ENCODE peak calls at places on chromosome 12, in six cellular contexts. One of them, this sample, is unnamed.

GRCh38 chr12:20557076-20557475 is 138.1 kb upstream of the SLCO1C1 start:
- DNase-seq in GM23338: no peak
- DNase-seq in nephron progenitor cell: no peak
- DNase-seq in omental fat pad: no peak
- DNase-seq in GM13977: no peak
- DNase-seq in dorsolateral prefrontal cortex: no peak
- DNase-seq in this sample: no peak

GRCh38 chr12:51662728-51663154 is 71.7 kb downstream of the SCN8A start:
- DNase-seq in GM23338: no peak
- DNase-seq in nephron progenitor cell: no peak
- DNase-seq in omental fat pad: no peak
- DNase-seq in GM13977: no peak
- DNase-seq in dorsolateral prefrontal cortex: no peak
- DNase-seq in this sample: no peak

GRCh38 chr12:129532082-129532481 is 371.7 kb downstream of the TMEM132D start:
- DNase-seq in GM23338: no peak
- DNase-seq in nephron progenitor cell: no peak
- DNase-seq in omental fat pad: no peak
- DNase-seq in GM13977: no peak
- DNase-seq in dorsolateral prefrontal cortex: no peak
- DNase-seq in this sample: no peak

GRCh38 chr12:13173537-13173936 is 23.0 kb upstream of the EMP1 start:
- DNase-seq in GM23338: no peak
- DNase-seq in nephron progenitor cell: no peak
- DNase-seq in omental fat pad: no peak
- DNase-seq in GM13977: peak
- DNase-seq in dorsolateral prefrontal cortex: no peak
- DNase-seq in this sample: peak

GRCh38 chr12:56629459-56630179 is 507 bp downstream of the BAZ2A start:
- DNase-seq in GM23338: peak
- DNase-seq in nephron progenitor cell: peak
- DNase-seq in omental fat pad: no peak
- DNase-seq in GM13977: peak
- DNase-seq in dorsolateral prefrontal cortex: no peak
- DNase-seq in this sample: peak

GRCh38 chr12:85866929-85867776 is 6.9 kb upstream of the NTS start:
- DNase-seq in GM23338: peak
- DNase-seq in nephron progenitor cell: no peak
- DNase-seq in omental fat pad: no peak
- DNase-seq in GM13977: peak
- DNase-seq in dorsolateral prefrontal cortex: no peak
- DNase-seq in this sample: peak

GRCh38 chr12:103848132-103848531 is 7.1 kb upstream of the NT5DC3 start:
- DNase-seq in GM23338: no peak
- DNase-seq in nephron progenitor cell: no peak
- DNase-seq in omental fat pad: no peak
- DNase-seq in GM13977: no peak
- DNase-seq in dorsolateral prefrontal cortex: no peak
- DNase-seq in this sample: no peak

GRCh38 chr12:50764116-50764860 is 387 bp downstream of the ATF1 start:
- DNase-seq in GM23338: peak
- DNase-seq in nephron progenitor cell: peak
- DNase-seq in omental fat pad: peak
- DNase-seq in GM13977: peak
- DNase-seq in dorsolateral prefrontal cortex: no peak
- DNase-seq in this sample: no peak

GRCh38 chr12:570949-571794 is 92.1 kb downstream of the NINJ2 start:
- DNase-seq in GM23338: peak
- DNase-seq in nephron progenitor cell: peak
- DNase-seq in omental fat pad: no peak
- DNase-seq in GM13977: no peak
- DNase-seq in dorsolateral prefrontal cortex: no peak
- DNase-seq in this sample: no peak

GRCh38 chr12:127548123-127548553 is 718.8 kb upstream of the TMEM132C start:
- DNase-seq in GM23338: peak
- DNase-seq in nephron progenitor cell: no peak
- DNase-seq in omental fat pad: no peak
- DNase-seq in GM13977: no peak
- DNase-seq in dorsolateral prefrontal cortex: no peak
- DNase-seq in this sample: no peak

GRCh38 chr12:27635349-27635972 is 60.8 kb upstream of the REP15 start:
- DNase-seq in GM23338: peak
- DNase-seq in nephron progenitor cell: no peak
- DNase-seq in omental fat pad: no peak
- DNase-seq in GM13977: peak
- DNase-seq in dorsolateral prefrontal cortex: no peak
- DNase-seq in this sample: peak

GRCh38 chr12:70367268-70368141 is 1.4 kb downstream of the KCNMB4 start:
- DNase-seq in GM23338: peak
- DNase-seq in nephron progenitor cell: no peak
- DNase-seq in omental fat pad: no peak
- DNase-seq in GM13977: no peak
- DNase-seq in dorsolateral prefrontal cortex: no peak
- DNase-seq in this sample: no peak

GRCh38 chr12:122963928-122964240 is 2.4 kb downstream of the ABCB9 start:
- DNase-seq in GM23338: no peak
- DNase-seq in nephron progenitor cell: no peak
- DNase-seq in omental fat pad: no peak
- DNase-seq in GM13977: no peak
- DNase-seq in dorsolateral prefrontal cortex: peak
- DNase-seq in this sample: no peak

GRCh38 chr12:5902736-5903135 is 42.3 kb downstream of the ANO2 start:
- DNase-seq in GM23338: no peak
- DNase-seq in nephron progenitor cell: no peak
- DNase-seq in omental fat pad: no peak
- DNase-seq in GM13977: no peak
- DNase-seq in dorsolateral prefrontal cortex: no peak
- DNase-seq in this sample: no peak

GRCh38 chr12:59087077-59087673 is 166.9 kb upstream of the LRIG3 start:
- DNase-seq in GM23338: no peak
- DNase-seq in nephron progenitor cell: no peak
- DNase-seq in omental fat pad: no peak
- DNase-seq in GM13977: no peak
- DNase-seq in dorsolateral prefrontal cortex: no peak
- DNase-seq in this sample: no peak

GRCh38 chr12:93348568-93349435 is 28.9 kb upstream of the NUDT4 start:
- DNase-seq in GM23338: no peak
- DNase-seq in nephron progenitor cell: no peak
- DNase-seq in omental fat pad: no peak
- DNase-seq in GM13977: no peak
- DNase-seq in dorsolateral prefrontal cortex: no peak
- DNase-seq in this sample: no peak

GRCh38 chr12:19575307-19576243 is 136.3 kb downstream of the AEBP2 start:
- DNase-seq in GM23338: no peak
- DNase-seq in nephron progenitor cell: no peak
- DNase-seq in omental fat pad: no peak
- DNase-seq in GM13977: no peak
- DNase-seq in dorsolateral prefrontal cortex: no peak
- DNase-seq in this sample: no peak

GRCh38 chr12:709631-710030 is 42.7 kb upstream of the WNK1 start:
- DNase-seq in GM23338: no peak
- DNase-seq in nephron progenitor cell: no peak
- DNase-seq in omental fat pad: no peak
- DNase-seq in GM13977: no peak
- DNase-seq in dorsolateral prefrontal cortex: no peak
- DNase-seq in this sample: no peak

GRCh38 chr12:13208533-13209278 is 12.2 kb downstream of the EMP1 start:
- DNase-seq in GM23338: peak
- DNase-seq in nephron progenitor cell: no peak
- DNase-seq in omental fat pad: no peak
- DNase-seq in GM13977: no peak
- DNase-seq in dorsolateral prefrontal cortex: no peak
- DNase-seq in this sample: no peak

GRCh38 chr12:113224955-113225354 is 3.7 kb downstream of the TPCN1 start:
- DNase-seq in GM23338: no peak
- DNase-seq in nephron progenitor cell: no peak
- DNase-seq in omental fat pad: no peak
- DNase-seq in GM13977: no peak
- DNase-seq in dorsolateral prefrontal cortex: peak
- DNase-seq in this sample: no peak

GRCh38 chr12:19369691-19370148 is 69.6 kb upstream of the AEBP2 start:
- DNase-seq in GM23338: no peak
- DNase-seq in nephron progenitor cell: no peak
- DNase-seq in omental fat pad: no peak
- DNase-seq in GM13977: no peak
- DNase-seq in dorsolateral prefrontal cortex: no peak
- DNase-seq in this sample: no peak

GRCh38 chr12:47808574-47809380 is 10.9 kb downstream of the HDAC7 start:
- DNase-seq in GM23338: peak
- DNase-seq in nephron progenitor cell: no peak
- DNase-seq in omental fat pad: no peak
- DNase-seq in GM13977: no peak
- DNase-seq in dorsolateral prefrontal cortex: no peak
- DNase-seq in this sample: no peak

GRCh38 chr12:51827925-51828818 is 20.3 kb downstream of the FIGNL2 start:
- DNase-seq in GM23338: no peak
- DNase-seq in nephron progenitor cell: no peak
- DNase-seq in omental fat pad: no peak
- DNase-seq in GM13977: no peak
- DNase-seq in dorsolateral prefrontal cortex: no peak
- DNase-seq in this sample: no peak

GRCh38 chr12:14540801-14541462 is 26.8 kb downstream of the PLBD1 start:
- DNase-seq in GM23338: no peak
- DNase-seq in nephron progenitor cell: no peak
- DNase-seq in omental fat pad: no peak
- DNase-seq in GM13977: peak
- DNase-seq in dorsolateral prefrontal cortex: no peak
- DNase-seq in this sample: no peak

GRCh38 chr12:27549801-27550652 is 26.0 kb downstream of the PPFIBP1 start:
- DNase-seq in GM23338: peak
- DNase-seq in nephron progenitor cell: peak
- DNase-seq in omental fat pad: peak
- DNase-seq in GM13977: no peak
- DNase-seq in dorsolateral prefrontal cortex: no peak
- DNase-seq in this sample: no peak

GRCh38 chr12:8949525-8950286 is at the start of gene M6PR:
- DNase-seq in GM23338: peak
- DNase-seq in nephron progenitor cell: peak
- DNase-seq in omental fat pad: peak
- DNase-seq in GM13977: peak
- DNase-seq in dorsolateral prefrontal cortex: peak
- DNase-seq in this sample: peak
- TF ChIP-seq CTCF in GM23338: peak
- TF ChIP-seq CTCF in nephron progenitor cell: no peak
- TF ChIP-seq CTCF in omental fat pad: no peak
- TF ChIP-seq CTCF in GM13977: peak
- TF ChIP-seq CTCF in dorsolateral prefrontal cortex: peak
- TF ChIP-seq CTCF in this sample: peak

GRCh38 chr12:116551619-116551951 is 7.6 kb upstream of the MAP1LC3B2 start:
- DNase-seq in GM23338: no peak
- DNase-seq in nephron progenitor cell: no peak
- DNase-seq in omental fat pad: no peak
- DNase-seq in GM13977: no peak
- DNase-seq in dorsolateral prefrontal cortex: no peak
- DNase-seq in this sample: no peak
- TF ChIP-seq CTCF in GM23338: no peak
- TF ChIP-seq CTCF in nephron progenitor cell: no peak
- TF ChIP-seq CTCF in omental fat pad: no peak
- TF ChIP-seq CTCF in GM13977: no peak
- TF ChIP-seq CTCF in dorsolateral prefrontal cortex: no peak
- TF ChIP-seq CTCF in this sample: no peak

GRCh38 chr12:132384916-132385315 is 55.5 kb upstream of the GALNT9 start:
- DNase-seq in GM23338: no peak
- DNase-seq in nephron progenitor cell: no peak
- DNase-seq in omental fat pad: no peak
- DNase-seq in GM13977: no peak
- DNase-seq in dorsolateral prefrontal cortex: no peak
- DNase-seq in this sample: no peak

GRCh38 chr12:132386926-132387497 is 57.6 kb upstream of the GALNT9 start:
- DNase-seq in GM23338: no peak
- DNase-seq in nephron progenitor cell: no peak
- DNase-seq in omental fat pad: no peak
- DNase-seq in GM13977: no peak
- DNase-seq in dorsolateral prefrontal cortex: no peak
- DNase-seq in this sample: no peak

GRCh38 chr12:132385375-132385774 is 56.0 kb upstream of the GALNT9 start:
- DNase-seq in GM23338: no peak
- DNase-seq in nephron progenitor cell: no peak
- DNase-seq in omental fat pad: no peak
- DNase-seq in GM13977: no peak
- DNase-seq in dorsolateral prefrontal cortex: no peak
- DNase-seq in this sample: no peak

GRCh38 chr12:132388379-132389015 is 59.1 kb upstream of the GALNT9 start:
- DNase-seq in GM23338: no peak
- DNase-seq in nephron progenitor cell: no peak
- DNase-seq in omental fat pad: no peak
- DNase-seq in GM13977: no peak
- DNase-seq in dorsolateral prefrontal cortex: no peak
- DNase-seq in this sample: no peak

GRCh38 chr12:132385923-132386751 is 56.7 kb upstream of the GALNT9 start:
- DNase-seq in GM23338: no peak
- DNase-seq in nephron progenitor cell: no peak
- DNase-seq in omental fat pad: no peak
- DNase-seq in GM13977: no peak
- DNase-seq in dorsolateral prefrontal cortex: no peak
- DNase-seq in this sample: no peak
- TF ChIP-seq CTCF in GM23338: no peak
- TF ChIP-seq CTCF in nephron progenitor cell: no peak
- TF ChIP-seq CTCF in omental fat pad: no peak
- TF ChIP-seq CTCF in GM13977: no peak
- TF ChIP-seq CTCF in dorsolateral prefrontal cortex: no peak
- TF ChIP-seq CTCF in this sample: no peak

GRCh38 chr12:31853977-31854376 is 105.2 kb upstream of the RESF1 start:
- DNase-seq in GM23338: no peak
- DNase-seq in nephron progenitor cell: no peak
- DNase-seq in omental fat pad: no peak
- DNase-seq in GM13977: no peak
- DNase-seq in dorsolateral prefrontal cortex: no peak
- DNase-seq in this sample: no peak

GRCh38 chr12:31849090-31849687 is 110.0 kb upstream of the RESF1 start:
- DNase-seq in GM23338: peak
- DNase-seq in nephron progenitor cell: no peak
- DNase-seq in omental fat pad: no peak
- DNase-seq in GM13977: no peak
- DNase-seq in dorsolateral prefrontal cortex: no peak
- DNase-seq in this sample: no peak

GRCh38 chr12:31850268-31850667 is 108.9 kb upstream of the RESF1 start:
- DNase-seq in GM23338: no peak
- DNase-seq in nephron progenitor cell: no peak
- DNase-seq in omental fat pad: no peak
- DNase-seq in GM13977: no peak
- DNase-seq in dorsolateral prefrontal cortex: no peak
- DNase-seq in this sample: no peak

GRCh38 chr12:31855427-31855826 is 103.8 kb upstream of the RESF1 start:
- DNase-seq in GM23338: no peak
- DNase-seq in nephron progenitor cell: no peak
- DNase-seq in omental fat pad: no peak
- DNase-seq in GM13977: no peak
- DNase-seq in dorsolateral prefrontal cortex: no peak
- DNase-seq in this sample: no peak

GRCh38 chr12:31853520-31853919 is 105.7 kb upstream of the RESF1 start:
- DNase-seq in GM23338: no peak
- DNase-seq in nephron progenitor cell: no peak
- DNase-seq in omental fat pad: no peak
- DNase-seq in GM13977: no peak
- DNase-seq in dorsolateral prefrontal cortex: no peak
- DNase-seq in this sample: no peak
- TF ChIP-seq CTCF in GM23338: no peak
- TF ChIP-seq CTCF in nephron progenitor cell: no peak
- TF ChIP-seq CTCF in omental fat pad: no peak
- TF ChIP-seq CTCF in GM13977: no peak
- TF ChIP-seq CTCF in dorsolateral prefrontal cortex: no peak
- TF ChIP-seq CTCF in this sample: no peak

GRCh38 chr12:71782007-71782406 is 27.3 kb downstream of the RAB21 start:
- DNase-seq in GM23338: no peak
- DNase-seq in nephron progenitor cell: no peak
- DNase-seq in omental fat pad: no peak
- DNase-seq in GM13977: peak
- DNase-seq in dorsolateral prefrontal cortex: no peak
- DNase-seq in this sample: peak

GRCh38 chr12:71780207-71780822 is 25.7 kb downstream of the RAB21 start:
- DNase-seq in GM23338: peak
- DNase-seq in nephron progenitor cell: peak
- DNase-seq in omental fat pad: no peak
- DNase-seq in GM13977: peak
- DNase-seq in dorsolateral prefrontal cortex: no peak
- DNase-seq in this sample: peak
- TF ChIP-seq CTCF in GM23338: peak
- TF ChIP-seq CTCF in nephron progenitor cell: peak
- TF ChIP-seq CTCF in omental fat pad: no peak
- TF ChIP-seq CTCF in GM13977: peak
- TF ChIP-seq CTCF in dorsolateral prefrontal cortex: peak
- TF ChIP-seq CTCF in this sample: peak